ENCODE peak calls at places on chromosomes 1 and 21, in nine cellular contexts. I is activated CD8-positive, alpha-beta memory T cell treated with anti-CD3 and anti-CD28 coated beads, Interleukin-2, amount 50 U/mL, for 4 hours; E is HTR-8/SVneo; Y is dermis microvascular lymphatic vessel endothelial cell; Z is mesothelial cell of epicardium; U is SK-MEL-5; M is fibroblast of villous mesenchyme; A is AG04450; T is pulmonary artery endothelial cell. H is an unnamed sample.

GRCh38 chr1:54356680-54357147 is 49.5 kb downstream of the SSBP3 start:
- DNase-seq in I (peak; percentile 37), E (no peak), Y (no peak), Z (no peak), U (no peak), M (no peak), A (no peak), T (no peak), H (no peak)

GRCh38 chr21:37552496-37553399 is 186.2 kb downstream of the DYRK1A start:
- DNase-seq in I (no peak), E (no peak), Y (no peak), Z (peak; percentile 20), U (no peak), M (no peak), A (no peak), T (no peak), H (no peak)

GRCh38 chr1:59670662-59671061 is 144.1 kb upstream of the HOOK1 start:
- DNase-seq in I (no peak), E (no peak), Y (no peak), Z (no peak), U (no peak), M (no peak), A (no peak), T (no peak), H (no peak)

GRCh38 chr1:101781437-101781836 is 215.3 kb downstream of the OLFM3 start:
- DNase-seq in I (no peak), E (no peak), Y (no peak), Z (peak; percentile 54), U (no peak), M (no peak), A (no peak), T (no peak), H (no peak)

GRCh38 chr1:55212349-55213028 is 2.7 kb downstream of the USP24 start:
- DNase-seq in I (no peak), E (no peak), Y (no peak), Z (no peak), U (no peak), M (no peak), A (no peak), T (no peak), H (no peak)

GRCh38 chr1:70528591-70529333 is 117.7 kb downstream of the CTH start:
- DNase-seq in I (no peak), E (peak; percentile 29), Y (peak; percentile 24), Z (peak; percentile 41), U (peak; percentile 51), M (peak; percentile 38), A (no peak), T (no peak), H (no peak)

GRCh38 chr1:156119503-156120209 is 5.1 kb downstream of the LMNA start:
- DNase-seq in I (peak; percentile 34), E (peak; percentile 62), Y (peak; percentile 65), Z (no peak), U (no peak), M (peak; percentile 82), A (no peak), T (no peak), H (no peak)

GRCh38 chr1:169113613-169114119 is 7.2 kb downstream of the ATP1B1 start:
- DNase-seq in I (no peak), E (peak; percentile 78), Y (peak; percentile 80), Z (no peak), U (no peak), M (peak; percentile 73), A (peak; percentile 72), T (peak; percentile 70), H (no peak)

GRCh38 chr1:6025269-6026094 is 20.2 kb upstream of the KCNAB2 start:
- DNase-seq in I (no peak), E (peak; percentile 38), Y (no peak), Z (no peak), U (no peak), M (peak; percentile 7), A (no peak), T (no peak), H (no peak)

H was measured in NCI-H187.